ENCODE peak calls at places on chromosome 19, in nine cellular contexts. D is fibroblast of lung; J is NCI-H524; Z is activated CD4-positive, CD25-positive, alpha-beta regulatory T cell treated with anti-CD3 and anti-CD28 coated beads, Interleukin-2, amount 50 U/mL, for 72 hours; G is CD8-positive, alpha-beta T cell; M is lung microvascular endothelial cell; T is stimulated activated CD8-positive, alpha-beta memory T cell treated with anti-CD3 and anti-CD28 coated beads, Interleukin-15, amount 100 ng/mL, for 4 hours; P is GM18507; X is HT-29. K is an unnamed sample.

GRCh38 chr19:50551034-50551712 is 17.1 kb downstream of the LRRC4B start:
- DNase-seq in P (no peak), G (no peak), T (no peak), Z (no peak), M (no peak), X (no peak), J (no peak), D (no peak), K (no peak)

GRCh38 chr19:1855040-1855827 is 7.0 kb upstream of the REXO1 start:
- DNase-seq in J (peak; percentile 95), M (peak; percentile 93), T (peak; percentile 45), P (peak; percentile 77), Z (peak; percentile 81), D (peak; percentile 91), G (peak; percentile 89), X (peak; percentile 83), K (peak; percentile 98)

GRCh38 chr19:17209126-17210036 is 5.8 kb upstream of the USE1 start:
- DNase-seq in G (no peak), Z (peak; percentile 44), J (no peak), X (no peak), M (peak; percentile 61), T (no peak), D (peak; percentile 16), P (peak; percentile 54), K (no peak)

GRCh38 chr19:42272989-42273406 is 3.9 kb downstream of the CIC start:
- DNase-seq in G (peak; percentile 44), D (no peak), T (no peak), P (no peak), X (no peak), J (no peak), M (no peak), Z (no peak), K (peak; percentile 54)

GRCh38 chr19:10797541-10798256 is 38.3 kb downstream of the TMED1 start:
- DNase-seq in Z (peak; percentile 83), G (peak; percentile 80), X (no peak), T (peak; percentile 87), D (no peak), P (peak; percentile 22), M (peak; percentile 79), J (no peak), K (no peak)

GRCh38 chr19:12567951-12568350 is 16.7 kb upstream of the ZNF564 start:
- DNase-seq in X (no peak), Z (no peak), T (no peak), D (no peak), G (no peak), P (no peak), M (no peak), J (no peak), K (no peak)

GRCh38 chr19:50909240-50910070 is 1.7 kb downstream of the KLK4 start:
- DNase-seq in G (no peak), J (no peak), P (no peak), Z (peak; percentile 39), M (peak; percentile 61), T (no peak), X (peak; percentile 96), D (no peak), K (no peak)

GRCh38 chr19:39224910-39225309 is 19.9 kb downstream of the IFNL3 start:
- DNase-seq in D (no peak), G (no peak), T (no peak), J (no peak), X (no peak), M (no peak), P (no peak), Z (no peak), K (no peak)

GRCh38 chr19:45640849-45641273 is 1.7 kb upstream of the EML2 start:
- DNase-seq in X (no peak), Z (peak; percentile 63), D (no peak), P (no peak), M (no peak), G (no peak), T (no peak), J (no peak), K (no peak)

GRCh38 chr19:13978721-13979191 is 26.4 kb downstream of the DCAF15 start:
- DNase-seq in D (no peak), J (no peak), M (peak; percentile 40), T (no peak), P (no peak), X (no peak), Z (no peak), G (peak; percentile 65), K (no peak)

GRCh38 chr19:40217027-40217810 is 965 bp downstream of the TTC9B start:
- DNase-seq in M (peak; percentile 26), X (peak; percentile 77), P (no peak), G (no peak), T (no peak), J (no peak), Z (no peak), D (no peak), K (no peak)

GRCh38 chr19:38264486-38265212 is at the start of gene SPINT2:
- DNase-seq in T (peak; percentile 22), P (no peak), D (no peak), G (no peak), Z (no peak), M (peak; percentile 40), J (peak; percentile 52), X (no peak), K (no peak)

GRCh38 chr19:7607212-7607873 is 11.7 kb downstream of the CAMSAP3 start:
- DNase-seq in M (no peak), J (no peak), D (no peak), P (no peak), Z (no peak), T (no peak), X (no peak), G (no peak), K (no peak)

GRCh38 chr19:54164369-54165068 is 5.0 kb upstream of the LENG1 start:
- DNase-seq in Z (peak; percentile 64), D (peak; percentile 49), M (peak; percentile 54), P (no peak), X (peak; percentile 95), J (no peak), G (peak; percentile 65), T (no peak), K (no peak)

GRCh38 chr19:2051771-2052704 is 994 bp upstream of the MKNK2 start:
- DNase-seq in G (peak; percentile 65), Z (no peak), J (no peak), T (no peak), D (peak; percentile 67), P (no peak), X (peak; percentile 52), M (peak; percentile 86), K (no peak)

GRCh38 chr19:32702010-32702409 is 10.4 kb downstream of the NUDT19 start:
- DNase-seq in X (peak; percentile 57), M (no peak), T (no peak), G (no peak), D (no peak), Z (no peak), P (no peak), J (no peak), K (no peak)

GRCh38 chr19:33394006-33394722 is 20.7 kb downstream of the CEBPG start:
- DNase-seq in P (no peak), T (no peak), D (peak; percentile 82), J (no peak), Z (no peak), M (no peak), X (no peak), G (no peak), K (peak; percentile 78)

GRCh38 chr19:14479985-14480694 is 5.0 kb upstream of the PTGER1 start:
- DNase-seq in T (peak; percentile 42), P (peak; percentile 69), M (peak; percentile 45), D (peak; percentile 32), G (peak; percentile 85), X (no peak), J (no peak), Z (peak; percentile 79), K (peak; percentile 76)

GRCh38 chr19:5150902-5151741 is 182.2 kb downstream of the KDM4B start:
- DNase-seq in J (peak; percentile 73), T (no peak), G (no peak), Z (no peak), X (no peak), P (no peak), D (no peak), M (no peak), K (no peak)

GRCh38 chr19:14059093-14059480 is 2.8 kb downstream of the PALM3 start:
- DNase-seq in M (peak; percentile 21), Z (peak; percentile 48), J (no peak), P (no peak), D (no peak), X (no peak), G (peak; percentile 60), T (no peak), K (no peak)

GRCh38 chr19:4904481-4904880 is 1.8 kb upstream of the ARRDC5 start:
- DNase-seq in T (no peak), Z (no peak), J (no peak), G (no peak), D (no peak), M (no peak), X (no peak), P (no peak), K (no peak)

GRCh38 chr19:46487802-46488445 is 7.7 kb downstream of the PNMA8B start:
- DNase-seq in P (peak; percentile 67), J (peak; percentile 52), G (peak; percentile 86), X (peak; percentile 91), Z (peak; percentile 83), D (peak; percentile 71), T (peak; percentile 43), M (peak; percentile 71), K (peak; percentile 88)

GRCh38 chr19:38727868-38728660 is 16.2 kb downstream of the CAPN12 start:
- DNase-seq in X (no peak), P (no peak), Z (no peak), D (no peak), T (no peak), M (no peak), G (no peak), J (no peak), K (no peak)

GRCh38 chr19:40236366-40236765 is 9.9 kb upstream of the CCNP start:
- DNase-seq in J (no peak), D (no peak), M (no peak), T (no peak), X (no peak), P (no peak), Z (no peak), G (no peak), K (peak; percentile 23)

GRCh38 chr19:8127311-8127710 is 22.1 kb downstream of the FBN3 start:
- DNase-seq in X (no peak), D (no peak), G (no peak), Z (no peak), P (no peak), M (no peak), T (no peak), J (no peak), K (no peak)

GRCh38 chr19:16327911-16328823 is 3.5 kb downstream of the KLF2 start:
- DNase-seq in P (no peak), M (peak; percentile 91), Z (peak; percentile 38), J (no peak), T (no peak), X (no peak), G (peak; percentile 78), D (peak; percentile 96), K (peak; percentile 88)

GRCh38 chr19:28213476-28214082 is 999.4 kb downstream of the UQCRFS1 start:
- DNase-seq in J (no peak), T (no peak), X (peak; percentile 38), Z (no peak), P (no peak), G (no peak), D (no peak), M (no peak), K (no peak)

GRCh38 chr19:18223860-18224524 is 2.2 kb downstream of the PDE4C start:
- DNase-seq in Z (peak; percentile 66), G (no peak), J (no peak), M (peak; percentile 25), D (no peak), X (peak; percentile 59), T (no peak), P (no peak), K (peak; percentile 82)

GRCh38 chr19:3986260-3987041 is 1.2 kb upstream of the EEF2 start:
- DNase-seq in D (peak; percentile 84), J (peak; percentile 86), X (peak; percentile 57), M (peak; percentile 80), G (peak; percentile 77), T (no peak), P (no peak), Z (peak; percentile 51), K (peak; percentile 37)

GRCh38 chr19:35404879-35405622 is 34.2 kb downstream of the GPR42 start:
- DNase-seq in J (no peak), Z (no peak), X (no peak), P (peak; percentile 52), M (no peak), D (peak; percentile 88), G (no peak), T (no peak), K (no peak)

GRCh38 chr19:408441-409005 is 424 bp downstream of the C2CD4C start:
- DNase-seq in P (no peak), J (no peak), M (no peak), Z (no peak), X (no peak), T (no peak), D (no peak), G (no peak), K (peak; percentile 65)

K was measured in Right ventricle myocardium inferior.